ENCODE peak calls at places on chromosome 1, in six cellular contexts. C is HepG2, P is K562, Y is H1, U is GM12891, I is GM12878. L is an unnamed sample.

GRCh38 chr1:9721606-9722377 is 70.3 kb downstream of the PIK3CD start:
- DNase-seq in C (peak), U (peak), P (peak), Y (peak), I (no peak), L (peak)

GRCh38 chr1:35688161-35688560 is 30.5 kb downstream of the C1orf216 start:
- DNase-seq in I (no peak), U (no peak), C (no peak), P (no peak), Y (no peak), L (no peak)

GRCh38 chr1:24437631-24438396 is 22.2 kb downstream of the NIPAL3 start:
- DNase-seq in P (no peak), Y (no peak), C (no peak), I (no peak), U (no peak), L (no peak)

GRCh38 chr1:200233393-200233792 is 176.4 kb downstream of the ZNF281 start:
- DNase-seq in Y (no peak), C (no peak), I (no peak), P (no peak), U (no peak), L (no peak)

GRCh38 chr1:23977187-23977853 is 2.8 kb downstream of the SRSF10 start:
- DNase-seq in U (no peak), I (no peak), C (no peak), Y (no peak), P (no peak), L (no peak)

GRCh38 chr1:177082855-177083741 is 81.4 kb downstream of the ASTN1 start:
- DNase-seq in Y (no peak), P (no peak), C (no peak), U (no peak), I (no peak), L (no peak)

GRCh38 chr1:9321480-9321849 is 28.8 kb downstream of the SPSB1 start:
- DNase-seq in I (no peak), P (no peak), U (no peak), C (no peak), Y (no peak), L (no peak)

GRCh38 chr1:218660678-218661053 is 315.5 kb downstream of the TGFB2 start:
- DNase-seq in C (no peak), Y (no peak), U (no peak), P (no peak), I (no peak), L (no peak)

GRCh38 chr1:19597463-19598309 is 46.4 kb upstream of the NBL1 start:
- DNase-seq in I (no peak), Y (no peak), U (peak), P (no peak), C (no peak), L (no peak)

GRCh38 chr1:151292207-151293030 is 10.3 kb downstream of the ZNF687 start:
- DNase-seq in U (no peak), I (no peak), Y (no peak), P (no peak), C (no peak), L (no peak)

GRCh38 chr1:8083739-8084484 is 57.8 kb upstream of the ERRFI1 start:
- DNase-seq in P (no peak), U (no peak), I (no peak), Y (no peak), C (peak), L (no peak)

GRCh38 chr1:50929376-50929958 is 30.6 kb downstream of the FAF1 start:
- DNase-seq in C (peak), U (no peak), Y (no peak), I (no peak), P (no peak), L (no peak)

GRCh38 chr1:32201011-32201855 is 838 bp downstream of the CCDC28B start:
- DNase-seq in Y (no peak), I (peak), C (no peak), P (peak), U (peak), L (peak)

GRCh38 chr1:172420385-172420784 is at the start of gene C1orf105:
- DNase-seq in I (no peak), C (no peak), U (no peak), P (no peak), Y (no peak), L (no peak)

GRCh38 chr1:47694011-47694890 is 256.4 kb downstream of the FOXD2 start:
- DNase-seq in P (no peak), U (no peak), C (no peak), I (no peak), Y (no peak), L (no peak)

GRCh38 chr1:175267716-175268416 is 75.3 kb upstream of the KIAA0040 start:
- DNase-seq in P (no peak), C (no peak), I (no peak), U (no peak), Y (no peak), L (no peak)

GRCh38 chr1:51630922-51631321 is 14.0 kb downstream of the OSBPL9 start:
- DNase-seq in C (no peak), U (no peak), I (no peak), Y (no peak), P (no peak), L (no peak)

GRCh38 chr1:56710646-56711045 is 65.5 kb downstream of the PRKAA2 start:
- DNase-seq in P (no peak), I (no peak), C (no peak), U (no peak), Y (no peak), L (no peak)

GRCh38 chr1:9085306-9085940 is 16.0 kb upstream of the SLC2A5 start:
- DNase-seq in U (no peak), C (no peak), Y (no peak), P (no peak), I (no peak), L (no peak)

GRCh38 chr1:53945183-53945432 is 391 bp downstream of the IFT25 start:
- DNase-seq in I (no peak), C (no peak), U (no peak), P (no peak), Y (no peak), L (no peak)

GRCh38 chr1:25922633-25923567 is 16.7 kb upstream of the STMN1 start:
- DNase-seq in C (no peak), P (no peak), Y (no peak), U (peak), I (no peak), L (no peak)

GRCh38 chr1:60345621-60346020 is 272.1 kb upstream of the C1orf87 start:
- DNase-seq in C (no peak), I (no peak), U (no peak), Y (no peak), P (no peak), L (no peak)

GRCh38 chr1:117928881-117929339 is 511 bp downstream of the GDAP2 start:
- DNase-seq in I (no peak), Y (peak), C (peak), P (peak), U (no peak), L (peak)

GRCh38 chr1:19651141-19651737 is 7.1 kb downstream of the NBL1 start:
- DNase-seq in P (peak), C (peak), U (peak), I (no peak), Y (no peak), L (peak)

GRCh38 chr1:194829492-194829891 is 1643.1 kb upstream of the B3GALT2 start:
- DNase-seq in I (no peak), C (no peak), P (no peak), Y (no peak), U (no peak), L (no peak)

GRCh38 chr1:230596306-230596705 is 46.0 kb upstream of the COG2 start:
- DNase-seq in C (no peak), I (no peak), P (no peak), Y (no peak), U (no peak), L (no peak)

GRCh38 chr1:5423109-5423508 is 569.1 kb downstream of the NPHP4 start:
- DNase-seq in P (no peak), I (no peak), Y (no peak), C (no peak), U (no peak), L (no peak)

GRCh38 chr1:211680752-211681327 is 5.4 kb upstream of the NEK2 start:
- DNase-seq in Y (no peak), C (peak), P (peak), U (peak), I (peak), L (no peak)

GRCh38 chr1:164605254-164606091 is 46.5 kb downstream of the PBX1 start:
- DNase-seq in U (no peak), C (no peak), I (no peak), P (no peak), Y (no peak), L (no peak)

GRCh38 chr1:172530000-172530399 is 3.0 kb upstream of the SUCO start:
- DNase-seq in Y (no peak), C (peak), U (no peak), P (peak), I (no peak), L (no peak)

GRCh38 chr1:10906866-10907519 is 105.5 kb upstream of the TARDBP start:
- DNase-seq in I (no peak), Y (no peak), P (no peak), U (peak), C (no peak), L (no peak)

GRCh38 chr1:46547481-46548383 is 3.7 kb downstream of the KNCN start:
- DNase-seq in U (peak), Y (no peak), C (peak), I (no peak), P (peak), L (no peak)

GRCh38 chr1:245791410-245792312 is 636.9 kb downstream of the KIF26B start:
- DNase-seq in I (no peak), Y (no peak), P (no peak), C (no peak), U (no peak), L (no peak)

GRCh38 chr1:229024528-229025119 is 246.3 kb upstream of the RAB4A start:
- DNase-seq in C (peak), I (no peak), Y (no peak), P (peak), U (no peak), L (no peak)

GRCh38 chr1:51693420-51694144 is 76.7 kb downstream of the OSBPL9 start:
- DNase-seq in I (no peak), C (no peak), Y (no peak), U (no peak), P (no peak), L (no peak)

GRCh38 chr1:166601650-166602049 is 237.6 kb upstream of the POGK start:
- DNase-seq in C (no peak), U (no peak), I (no peak), Y (no peak), P (no peak), L (no peak)

GRCh38 chr1:8078176-8078671 is 52.1 kb upstream of the ERRFI1 start:
- DNase-seq in I (no peak), C (peak), P (no peak), U (no peak), Y (no peak), L (no peak)

GRCh38 chr1:180269848-180270766 is 40.0 kb downstream of the LHX4 start:
- DNase-seq in C (peak), U (no peak), P (no peak), Y (no peak), I (no peak), L (no peak)

GRCh38 chr1:63951076-63951946 is 177.5 kb downstream of the ROR1 start:
- DNase-seq in C (no peak), P (no peak), U (no peak), Y (no peak), I (no peak), L (no peak)

GRCh38 chr1:33237579-33237978 is 18.7 kb upstream of the ZNF362 start:
- DNase-seq in Y (no peak), I (no peak), P (peak), U (no peak), C (no peak), L (no peak)
- TF ChIP-seq TAF1 in Y (no peak), I (no peak), P (no peak), U (no peak), C (no peak), L (no peak)

DNA sequence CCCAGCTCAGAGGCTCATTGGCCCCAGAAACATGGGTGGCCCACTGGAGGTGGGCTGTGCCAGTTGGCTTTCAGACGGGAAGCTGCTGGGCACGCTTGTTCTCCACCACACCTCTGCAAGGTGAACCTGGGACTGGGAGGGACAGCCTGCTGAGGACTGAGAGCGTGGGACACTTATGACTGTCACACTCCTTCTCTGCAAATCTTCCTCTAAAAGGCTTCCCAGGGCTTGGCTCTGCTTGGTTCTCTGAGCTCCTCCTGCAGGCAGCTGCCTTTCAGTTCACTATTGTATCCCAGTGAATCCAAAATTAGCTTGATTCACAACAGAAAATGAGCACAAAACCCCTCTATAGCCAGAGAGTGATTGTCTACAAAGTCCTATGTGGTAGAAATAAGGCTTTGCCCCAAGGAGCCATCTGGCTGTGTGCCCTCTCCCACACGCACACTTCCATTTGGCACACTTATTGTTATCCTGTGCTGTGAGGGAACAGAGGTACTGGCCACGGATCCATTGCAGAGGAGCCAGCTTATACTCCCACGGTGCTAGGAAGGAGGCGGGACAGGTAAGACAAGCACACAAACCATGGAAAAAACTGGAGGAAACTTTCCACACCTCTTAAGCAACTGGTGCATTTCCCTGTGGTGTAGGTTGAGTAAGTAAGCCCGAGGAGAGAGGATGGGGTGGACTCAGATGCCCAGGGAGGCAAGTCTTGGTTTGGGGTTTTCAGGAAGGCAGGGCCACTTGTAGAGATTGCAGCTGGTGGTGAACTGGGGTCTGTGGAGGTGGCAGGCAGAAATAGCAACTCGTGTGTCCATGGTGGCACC is 18.9 kb upstream of the BTG2 start:
- DNase-seq in I (no peak), U (no peak), C (no peak), P (no peak), Y (no peak), L (no peak)
- TF ChIP-seq POLR2A in I (no peak), U (no peak), C (no peak), P (no peak), Y (no peak), L (no peak)

GRCh38 chr1:85065550-85065949 is 17.2 kb upstream of the MCOLN3 start:
- DNase-seq in C (no peak), U (no peak), I (no peak), Y (no peak), P (no peak), L (no peak)
- TF ChIP-seq POLR2AphosphoS5 in C (no peak), U (no peak), I (no peak), Y (no peak), P (no peak), L (no peak)

DNA sequence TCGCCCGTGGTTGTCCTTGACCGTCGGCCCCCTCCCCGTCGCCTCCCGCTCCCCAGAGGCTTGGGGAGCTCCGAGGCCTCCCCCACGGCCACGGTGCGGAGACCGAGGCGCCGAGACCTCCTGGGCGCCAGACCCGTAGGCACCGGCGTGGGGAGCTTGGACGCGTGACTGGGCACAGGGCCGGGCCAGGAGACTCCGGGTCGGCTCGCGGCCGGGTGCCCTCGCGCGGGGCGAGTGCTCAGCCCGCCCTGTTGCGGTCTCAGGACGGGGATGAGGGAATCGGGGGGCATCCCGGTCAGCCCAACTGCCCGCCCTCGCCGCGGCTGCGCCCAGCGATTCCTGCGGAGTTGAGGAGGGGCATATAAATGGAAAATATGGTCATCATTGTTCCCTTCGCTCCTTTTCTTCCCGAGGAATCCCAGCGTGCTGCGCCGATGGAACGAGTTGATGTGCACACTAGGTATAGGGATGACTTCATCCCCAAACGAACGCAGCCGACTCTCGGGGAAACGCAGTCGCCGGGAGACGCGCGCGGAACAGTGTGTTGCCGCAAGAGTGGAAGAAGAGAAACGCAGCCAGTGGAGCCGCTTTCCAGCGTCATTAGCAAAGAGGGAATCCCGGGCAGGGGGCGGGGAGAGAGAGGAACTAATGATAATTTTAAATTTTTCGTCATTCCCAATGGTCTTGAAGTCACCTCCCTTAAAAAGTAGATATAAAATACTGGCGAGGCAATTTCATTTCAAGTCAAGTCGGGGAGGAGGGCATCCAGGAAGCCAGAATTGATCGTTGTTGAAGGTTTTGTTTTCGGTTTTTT is 747 bp upstream of the ENAH start:
- DNase-seq in C (peak), U (peak), I (no peak), Y (no peak), P (no peak), L (no peak)
- TF ChIP-seq TAF1 in C (peak), U (no peak), I (no peak), Y (peak), P (no peak), L (no peak)

GRCh38 chr1:28091043-28091781 is 2.8 kb upstream of the EYA3 start:
- DNase-seq in P (peak), U (no peak), C (peak), I (peak), Y (no peak), L (no peak)

GRCh38 chr1:28085129-28085528 is 3.3 kb downstream of the EYA3 start:
- DNase-seq in Y (no peak), C (no peak), I (no peak), U (no peak), P (no peak), L (no peak)

GRCh38 chr1:28086651-28087050 is 1.8 kb downstream of the EYA3 start:
- DNase-seq in Y (no peak), I (no peak), U (no peak), P (no peak), C (no peak), L (no peak)

GRCh38 chr1:28087614-28088167 is 719 bp downstream of the EYA3 start:
- DNase-seq in I (no peak), C (peak), U (no peak), Y (no peak), P (no peak), L (no peak)

DNA sequence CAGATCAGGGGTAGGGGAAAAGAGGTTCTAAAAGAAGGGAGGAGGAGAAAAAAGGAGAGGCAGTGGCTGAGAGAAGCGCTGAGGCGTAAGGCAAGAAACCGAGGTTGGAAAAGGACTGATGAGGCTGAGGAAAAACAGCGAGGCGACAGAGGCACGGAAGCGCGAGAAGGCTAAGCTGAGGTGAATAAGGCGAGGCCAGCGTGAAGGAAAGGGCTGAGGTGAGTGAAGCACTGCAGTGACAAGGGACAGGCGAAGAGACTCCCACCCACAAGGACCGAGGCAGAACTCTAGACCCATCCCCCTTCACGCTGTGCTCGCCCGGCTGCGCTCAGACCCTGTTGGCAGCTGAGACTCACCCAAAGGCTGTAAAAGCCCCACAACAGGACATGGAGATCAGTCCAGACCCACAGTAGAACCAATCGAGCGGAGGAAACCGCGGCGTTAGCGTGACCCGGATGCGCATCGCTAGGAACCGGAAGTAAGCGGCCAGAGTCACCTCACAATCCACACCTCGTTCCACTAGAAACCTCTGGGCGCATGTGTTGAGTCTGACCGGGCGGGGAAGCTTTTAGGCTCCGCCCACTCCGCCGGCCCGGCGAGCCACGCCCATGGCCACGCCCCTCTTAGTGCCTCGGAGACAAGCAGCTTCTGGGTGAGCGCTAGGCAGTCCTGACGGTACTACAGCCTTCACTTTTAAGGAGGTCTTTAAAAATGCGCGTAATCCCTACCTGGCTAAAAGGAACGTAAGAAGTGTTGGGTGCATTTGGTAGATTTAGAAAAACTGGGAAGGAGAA is at the start of gene EYA3:
- DNase-seq in Y (peak), U (peak), I (peak), P (peak), C (peak), L (peak)
- TF ChIP-seq POLR2A in Y (peak), U (peak), I (peak), P (peak), C (peak), L (peak)

GRCh38 chr1:161185282-161185682 is 8.0 kb upstream of the B4GALT3 start:
- DNase-seq in U (peak), P (no peak), Y (no peak), I (peak), C (no peak), L (peak)
- TF ChIP-seq POLR2AphosphoS5 in U (no peak), P (no peak), Y (no peak), I (no peak), C (no peak), L (peak)

GRCh38 chr1:222373831-222374603 is 173.9 kb downstream of the HHIPL2 start:
- DNase-seq in P (no peak), U (no peak), Y (no peak), I (no peak), C (no peak), L (no peak)
- TF ChIP-seq TAF1 in P (no peak), U (no peak), Y (no peak), I (no peak), C (no peak), L (no peak)

GRCh38 chr1:1324524-1325287 is at the start of the genes CPTP and INTS11:
- DNase-seq in I (peak), Y (no peak), C (peak), U (peak), P (peak), L (peak)
- TF ChIP-seq POLR2A in I (peak), Y (no peak), C (no peak), U (peak), P (peak), L (peak)

GRCh38 chr1:2255047-2255419 is 26.9 kb downstream of the SKI start:
- DNase-seq in U (no peak), I (no peak), C (no peak), Y (no peak), P (no peak), L (no peak)
- TF ChIP-seq POLR2AphosphoS5 in U (no peak), I (no peak), C (no peak), Y (no peak), P (no peak), L (no peak)

GRCh38 chr1:234841710-234842231 is 231.8 kb upstream of the IRF2BP2 start:
- DNase-seq in P (no peak), I (no peak), Y (no peak), C (no peak), U (no peak), L (no peak)

GRCh38 chr1:234842726-234843641 is 233.0 kb upstream of the IRF2BP2 start:
- DNase-seq in P (peak), I (peak), U (peak), Y (no peak), C (no peak), L (peak)

GRCh38 chr1:234839663-234840062 is 229.7 kb upstream of the IRF2BP2 start:
- DNase-seq in C (peak), I (no peak), Y (no peak), P (no peak), U (no peak), L (no peak)

GRCh38 chr1:234840253-234840652 is 230.3 kb upstream of the IRF2BP2 start:
- DNase-seq in U (no peak), C (no peak), I (no peak), Y (no peak), P (no peak), L (no peak)

GRCh38 chr1:234840843-234841242 is 230.9 kb upstream of the IRF2BP2 start:
- DNase-seq in P (no peak), U (no peak), C (no peak), Y (no peak), I (no peak), L (no peak)
- TF ChIP-seq TAF1 in P (no peak), U (no peak), C (no peak), Y (no peak), I (no peak), L (no peak)